ENCODE peak calls at places on chromosomes 13 and 19, in four cellular contexts. V, S, O and C are unnamed samples.

GRCh38 chr13:110677731-110678545 is 28.0 kb downstream of the CARS2 start:
- DNase-seq in O (no peak), S (no peak), V (no peak), C (no peak)

GRCh38 chr13:60226507-60226906 is 62.8 kb upstream of the DIAPH3 start:
- DNase-seq in V (no peak), S (peak), O (peak), C (peak)

GRCh38 chr19:55344444-55344843 is 4.8 kb downstream of the KMT5C start:
- DNase-seq in S (no peak), O (no peak), V (no peak), C (no peak)

GRCh38 chr19:1027020-1027952 is 878 bp downstream of the CNN2 start:
- DNase-seq in S (no peak), V (no peak), O (no peak), C (no peak)

GRCh38 chr13:73403362-73404150 is 344.8 kb downstream of the KLF5 start:
- DNase-seq in V (no peak), O (no peak), S (no peak), C (no peak)

GRCh38 chr19:46254776-46255175 is 25.2 kb downstream of the IGFL1 start:
- DNase-seq in O (no peak), V (no peak), S (no peak), C (no peak)

GRCh38 chr19:57103573-57104277 is 16.1 kb upstream of the USP29 start:
- DNase-seq in V (no peak), O (peak), S (peak), C (peak)

GRCh38 chr19:10887616-10888367 is 16.4 kb downstream of the CARM1 start:
- DNase-seq in O (no peak), S (no peak), V (no peak), C (no peak)

GRCh38 chr13:82654851-82655517 is 1227.3 kb downstream of the SLITRK1 start:
- DNase-seq in V (no peak), O (peak), S (no peak), C (no peak)

GRCh38 chr19:47423203-47423882 is 4.0 kb upstream of the MEIS3 start:
- DNase-seq in S (no peak), O (no peak), V (no peak), C (no peak)
- TF ChIP-seq EZH2 in S (no peak), O (peak), V (no peak), C (no peak)

GRCh38 chr13:24747248-24748151 is 16.5 kb upstream of the RNF17 start:
- DNase-seq in S (no peak), V (no peak), O (peak), C (no peak)
- TF ChIP-seq EZH2 in S (no peak), V (peak), O (peak), C (no peak)

GRCh38 chr19:53365134-53365898 is at the start of gene ZNF525:
- DNase-seq in V (no peak), S (peak), O (peak), C (peak)
- TF ChIP-seq EZH2 in V (no peak), S (no peak), O (no peak), C (no peak)

GRCh38 chr13:27919934-27920676 is at the start of gene PDX1:
- DNase-seq in V (no peak), O (no peak), S (no peak), C (no peak)
- TF ChIP-seq EZH2 in V (no peak), O (no peak), S (no peak), C (no peak)

GRCh38 chr13:99996177-99996705 is 14.7 kb downstream of the ZIC2 start:
- DNase-seq in O (peak), S (no peak), V (no peak), C (no peak)

GRCh38 chr13:99993660-99994455 is 12.3 kb downstream of the ZIC2 start:
- DNase-seq in S (no peak), V (no peak), O (no peak), C (no peak)

GRCh38 chr13:99995503-99996176 is 14.1 kb downstream of the ZIC2 start:
- DNase-seq in S (no peak), O (peak), V (no peak), C (no peak)

GRCh38 chr13:99992912-99993311 is 11.3 kb downstream of the ZIC2 start:
- DNase-seq in S (no peak), O (no peak), V (no peak), C (peak)

GRCh38 chr13:99995104-99995502 is 13.5 kb downstream of the ZIC2 start:
- DNase-seq in O (no peak), V (no peak), S (no peak), C (no peak)
- TF ChIP-seq EZH2 in O (no peak), V (no peak), S (peak), C (no peak)

DNA sequence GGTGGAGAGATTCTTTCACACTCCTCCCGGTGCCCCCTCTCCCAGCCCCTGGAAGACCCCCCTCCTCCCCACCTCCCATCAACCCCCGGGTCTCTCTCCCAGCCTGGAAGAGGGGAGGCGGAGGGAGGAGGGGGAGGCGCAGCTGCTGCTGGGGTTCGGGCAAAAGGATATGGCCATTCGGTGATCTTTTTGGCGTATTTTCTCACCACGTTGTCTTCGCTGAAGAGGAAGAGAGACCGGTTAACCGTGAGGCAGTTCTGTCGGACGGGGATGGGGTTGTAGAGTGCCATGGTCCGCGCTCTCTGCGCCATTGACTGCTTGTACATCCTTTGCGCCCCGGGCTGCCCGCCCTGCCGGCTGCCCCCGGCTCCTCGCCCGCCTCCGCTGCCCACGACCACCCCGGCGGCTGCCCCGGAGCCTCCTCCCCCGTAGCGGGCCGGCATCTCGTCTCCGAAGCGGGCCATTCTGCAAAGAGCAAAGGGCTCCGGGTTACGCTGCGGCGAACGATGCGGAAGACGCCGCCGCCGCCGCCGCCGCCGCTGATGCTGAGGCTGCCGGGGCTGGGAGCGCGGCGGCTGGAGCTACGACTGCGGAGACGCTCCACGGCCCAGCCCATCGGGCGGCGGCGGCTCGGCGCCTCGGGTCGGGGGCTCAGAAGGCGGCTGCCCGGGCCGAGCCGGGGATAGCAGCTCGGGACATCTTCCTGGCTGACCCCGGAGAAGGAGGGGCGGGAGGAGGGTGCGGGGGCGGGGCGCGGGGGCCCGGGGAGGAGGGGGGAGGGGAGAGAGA is at the start of gene CACNA1A:
- DNase-seq in V (no peak), O (no peak), S (no peak), C (no peak)
- TF ChIP-seq EZH2 in V (no peak), O (peak), S (no peak), C (no peak)

DNA sequence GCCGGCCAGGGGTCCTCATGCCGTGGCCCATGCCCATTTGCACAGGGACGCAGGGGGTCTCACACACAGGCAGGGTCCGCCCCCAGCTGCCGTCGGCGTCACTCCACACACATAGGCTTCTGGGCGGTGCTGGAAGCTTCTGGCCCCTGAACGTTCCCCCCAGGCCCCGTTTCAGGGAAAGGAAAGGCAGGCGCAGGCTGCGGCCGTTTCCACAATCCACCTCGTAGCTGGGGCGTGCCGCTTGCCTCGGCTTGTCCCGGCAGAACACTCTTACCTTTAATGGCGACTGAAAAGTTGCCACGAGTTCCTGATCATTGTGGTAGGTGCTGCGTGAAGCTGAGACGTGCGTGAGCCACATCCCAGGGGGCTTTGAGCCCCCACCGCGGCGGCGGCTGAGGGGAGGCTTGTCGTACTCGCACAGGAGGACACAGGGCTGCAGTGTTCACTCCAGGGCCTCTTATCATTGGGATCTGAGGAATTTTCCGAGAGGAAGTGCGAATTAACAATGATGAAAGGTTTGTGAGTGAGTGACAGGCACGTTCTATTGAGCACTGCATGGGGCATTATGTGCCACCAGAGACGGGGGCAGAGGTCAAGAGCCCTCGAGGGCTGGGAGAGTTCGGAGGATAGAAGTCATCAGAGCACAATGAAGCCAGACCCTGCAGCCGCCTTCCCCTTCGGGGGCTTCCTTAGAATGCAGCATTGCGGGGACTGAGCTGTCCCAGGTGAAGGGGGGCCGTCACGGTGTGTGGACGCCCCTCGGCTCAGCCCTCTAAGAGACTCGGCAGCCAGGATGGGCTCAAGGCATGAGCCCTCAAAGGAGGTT is 53.6 kb downstream of the MCF2L start:
- DNase-seq in V (no peak), S (no peak), O (no peak), C (peak)
- TF ChIP-seq EZH2 in V (no peak), S (no peak), O (no peak), C (no peak)

DNA sequence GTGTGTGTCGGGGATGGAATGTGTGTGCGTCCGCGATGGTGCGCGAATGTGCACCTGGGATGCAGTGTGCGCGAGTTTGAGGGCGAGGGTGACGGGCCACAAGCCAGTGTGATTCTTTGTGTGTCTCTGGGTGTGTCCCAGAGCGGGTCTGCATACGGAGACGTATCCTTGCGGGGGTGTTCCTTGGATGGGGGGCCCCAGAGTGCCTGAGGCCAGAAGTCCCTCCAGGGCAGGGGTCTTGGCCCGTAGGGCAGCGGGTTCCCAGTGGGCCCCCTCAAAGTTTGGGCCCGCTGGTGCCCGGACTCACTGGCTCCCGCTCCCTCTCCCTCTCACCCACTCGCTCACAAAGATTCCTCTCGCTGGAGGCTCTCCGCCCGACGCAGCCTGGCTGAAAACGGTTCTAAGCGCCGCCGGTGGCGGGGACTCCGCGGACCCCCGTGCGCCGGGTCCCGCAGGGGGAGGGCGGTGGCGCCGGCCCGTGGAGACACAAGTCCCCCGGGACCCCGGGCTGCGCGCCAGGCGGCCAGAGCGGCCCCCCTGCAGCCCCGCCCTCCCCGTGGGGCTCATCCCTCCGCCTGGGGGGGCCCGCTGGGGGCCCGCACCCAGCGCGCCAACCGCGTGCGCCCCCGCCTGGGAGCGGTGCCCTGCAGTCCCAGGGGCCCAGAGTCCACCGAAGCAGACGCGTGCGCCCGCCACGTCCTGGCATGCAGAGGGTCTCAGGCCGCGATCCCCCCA is 886 bp downstream of the CRLF1 start:
- DNase-seq in O (no peak), S (no peak), V (no peak), C (no peak)
- TF ChIP-seq EZH2 in O (peak), S (no peak), V (peak), C (no peak)

DNA sequence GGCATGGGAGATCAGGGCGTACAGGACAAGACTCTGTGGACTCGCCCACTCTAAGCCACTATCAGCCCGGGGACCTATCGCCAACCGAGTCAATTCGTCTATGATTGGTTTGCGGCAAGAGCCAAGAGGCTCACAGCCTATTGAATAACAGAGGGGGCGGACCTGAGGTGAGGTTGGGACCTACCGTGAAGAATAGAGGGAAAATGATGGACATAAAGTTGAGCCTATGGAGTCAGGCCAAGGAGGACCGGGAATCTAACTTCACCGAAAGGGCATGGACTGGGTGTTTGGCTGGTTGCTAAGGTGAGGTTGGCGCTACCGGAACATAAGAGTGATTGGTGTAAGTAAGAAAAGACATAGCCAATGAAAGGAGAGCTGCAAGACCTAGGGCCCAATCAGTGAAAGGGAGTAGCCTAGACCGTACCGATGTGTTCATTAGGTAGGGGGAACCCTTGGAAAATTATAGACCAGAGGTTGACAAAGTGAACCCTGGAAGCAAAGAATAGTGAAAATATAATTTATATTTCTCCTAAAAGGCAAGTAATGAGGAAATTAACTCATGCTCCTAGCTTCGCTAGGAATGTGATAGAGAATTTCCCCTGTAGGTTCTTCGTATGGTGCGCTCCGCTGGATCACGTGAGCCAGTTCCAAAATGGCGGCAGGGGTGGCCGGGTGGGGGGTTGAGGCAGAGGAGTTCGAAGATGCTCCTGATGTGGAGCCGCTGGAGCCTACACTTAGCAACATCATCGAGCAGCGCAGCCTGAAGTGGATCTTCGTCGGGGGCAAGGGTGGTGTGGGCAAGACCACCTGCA is at the start of gene GET3:
- DNase-seq in O (peak), S (peak), V (peak), C (peak)
- TF ChIP-seq EZH2 in O (no peak), S (no peak), V (no peak), C (no peak)